ENCODE peak calls at places on chromosomes 11 and 22, in four cellular contexts. One of them, this sample, is unnamed.

GRCh38 chr22:46068908-46069481 is 81.3 kb upstream of the PPARA start:
- DNase-seq in neural progenitor cell: no peak
- DNase-seq in fibroblast of pulmonary artery: peak; percentile 39
- DNase-seq in left ventricle myocardium inferior: peak; percentile 27
- DNase-seq in this sample: no peak

GRCh38 chr22:21967693-21968271 is 14.8 kb downstream of the TOP3B start:
- DNase-seq in neural progenitor cell: no peak
- DNase-seq in fibroblast of pulmonary artery: no peak
- DNase-seq in left ventricle myocardium inferior: no peak
- DNase-seq in this sample: no peak

GRCh38 chr11:107043242-107043991 is 25.1 kb upstream of the GUCY1A2 start:
- DNase-seq in fibroblast of pulmonary artery: peak; percentile 94
- DNase-seq in neural progenitor cell: no peak
- DNase-seq in left ventricle myocardium inferior: no peak
- DNase-seq in this sample: no peak

GRCh38 chr11:82557274-82557673 is 176.4 kb downstream of the FAM181B start:
- DNase-seq in left ventricle myocardium inferior: peak; percentile 32
- DNase-seq in neural progenitor cell: no peak
- DNase-seq in fibroblast of pulmonary artery: no peak
- DNase-seq in this sample: no peak

GRCh38 chr11:65288706-65289536 is 25.7 kb upstream of the CDC42EP2 start:
- DNase-seq in fibroblast of pulmonary artery: no peak
- DNase-seq in neural progenitor cell: no peak
- DNase-seq in left ventricle myocardium inferior: peak; percentile 76
- DNase-seq in this sample: no peak

GRCh38 chr11:43010042-43010441 is 301.8 kb upstream of the API5 start:
- DNase-seq in fibroblast of pulmonary artery: no peak
- DNase-seq in left ventricle myocardium inferior: no peak
- DNase-seq in neural progenitor cell: no peak
- DNase-seq in this sample: no peak

GRCh38 chr22:29979645-29980303 is 96.8 kb downstream of the MTMR3 start:
- DNase-seq in fibroblast of pulmonary artery: no peak
- DNase-seq in neural progenitor cell: no peak
- DNase-seq in left ventricle myocardium inferior: no peak
- DNase-seq in this sample: no peak

GRCh38 chr11:67442504-67443398 is 525 bp downstream of the CORO1B start:
- DNase-seq in fibroblast of pulmonary artery: no peak
- DNase-seq in left ventricle myocardium inferior: no peak
- DNase-seq in neural progenitor cell: no peak
- DNase-seq in this sample: peak; percentile 30

GRCh38 chr11:57172031-57172430 is 9.7 kb upstream of the LRRC55 start:
- DNase-seq in left ventricle myocardium inferior: no peak
- DNase-seq in fibroblast of pulmonary artery: no peak
- DNase-seq in neural progenitor cell: no peak
- DNase-seq in this sample: no peak

GRCh38 chr11:64297722-64298358 is 2.3 kb upstream of the CATSPERZ start:
- DNase-seq in left ventricle myocardium inferior: no peak
- DNase-seq in fibroblast of pulmonary artery: no peak
- DNase-seq in neural progenitor cell: no peak
- DNase-seq in this sample: no peak

GRCh38 chr11:66311965-66312548 is 4.8 kb downstream of the CD248 start:
- DNase-seq in left ventricle myocardium inferior: peak; percentile 93
- DNase-seq in neural progenitor cell: peak; percentile 97
- DNase-seq in fibroblast of pulmonary artery: peak; percentile 95
- DNase-seq in this sample: peak; percentile 98

GRCh38 chr11:2095198-2095520 is 44.0 kb downstream of the IGF2 start:
- DNase-seq in fibroblast of pulmonary artery: no peak
- DNase-seq in left ventricle myocardium inferior: no peak
- DNase-seq in neural progenitor cell: no peak
- DNase-seq in this sample: no peak

GRCh38 chr11:36177837-36178236 is 111.4 kb downstream of the COMMD9 start:
- DNase-seq in left ventricle myocardium inferior: no peak
- DNase-seq in neural progenitor cell: no peak
- DNase-seq in fibroblast of pulmonary artery: peak; percentile 30
- DNase-seq in this sample: no peak

GRCh38 chr11:62689421-62690183 is at the start of gene LRRN4CL:
- DNase-seq in fibroblast of pulmonary artery: peak; percentile 83
- DNase-seq in neural progenitor cell: no peak
- DNase-seq in left ventricle myocardium inferior: peak; percentile 79
- DNase-seq in this sample: no peak

GRCh38 chr22:30128511-30128910 is 48.2 kb downstream of the HORMAD2 start:
- DNase-seq in left ventricle myocardium inferior: no peak
- DNase-seq in fibroblast of pulmonary artery: no peak
- DNase-seq in neural progenitor cell: no peak
- DNase-seq in this sample: no peak

GRCh38 chr11:17770048-17770652 is 35.6 kb downstream of the KCNC1 start:
- DNase-seq in fibroblast of pulmonary artery: no peak
- DNase-seq in neural progenitor cell: no peak
- DNase-seq in left ventricle myocardium inferior: no peak
- DNase-seq in this sample: no peak
- TF ChIP-seq CTCF in fibroblast of pulmonary artery: peak; percentile 1
- TF ChIP-seq CTCF in neural progenitor cell: peak; percentile 26
- TF ChIP-seq CTCF in left ventricle myocardium inferior: no peak
- TF ChIP-seq CTCF in this sample: no peak

GRCh38 chr11:93775289-93775688 is 8.8 kb upstream of the MED17 start:
- DNase-seq in left ventricle myocardium inferior: no peak
- DNase-seq in fibroblast of pulmonary artery: peak; percentile 9
- DNase-seq in neural progenitor cell: peak; percentile 45
- DNase-seq in this sample: no peak
- TF ChIP-seq CTCF in left ventricle myocardium inferior: no peak
- TF ChIP-seq CTCF in fibroblast of pulmonary artery: peak; percentile 28
- TF ChIP-seq CTCF in neural progenitor cell: peak; percentile 58
- TF ChIP-seq CTCF in this sample: no peak

GRCh38 chr11:119153049-119153818 is 4.4 kb downstream of the ABCG4 start:
- DNase-seq in fibroblast of pulmonary artery: no peak
- DNase-seq in neural progenitor cell: peak; percentile 36
- DNase-seq in left ventricle myocardium inferior: no peak
- DNase-seq in this sample: no peak
- TF ChIP-seq CTCF in fibroblast of pulmonary artery: no peak
- TF ChIP-seq CTCF in neural progenitor cell: peak; percentile 32
- TF ChIP-seq CTCF in left ventricle myocardium inferior: no peak
- TF ChIP-seq CTCF in this sample: no peak

DNA sequence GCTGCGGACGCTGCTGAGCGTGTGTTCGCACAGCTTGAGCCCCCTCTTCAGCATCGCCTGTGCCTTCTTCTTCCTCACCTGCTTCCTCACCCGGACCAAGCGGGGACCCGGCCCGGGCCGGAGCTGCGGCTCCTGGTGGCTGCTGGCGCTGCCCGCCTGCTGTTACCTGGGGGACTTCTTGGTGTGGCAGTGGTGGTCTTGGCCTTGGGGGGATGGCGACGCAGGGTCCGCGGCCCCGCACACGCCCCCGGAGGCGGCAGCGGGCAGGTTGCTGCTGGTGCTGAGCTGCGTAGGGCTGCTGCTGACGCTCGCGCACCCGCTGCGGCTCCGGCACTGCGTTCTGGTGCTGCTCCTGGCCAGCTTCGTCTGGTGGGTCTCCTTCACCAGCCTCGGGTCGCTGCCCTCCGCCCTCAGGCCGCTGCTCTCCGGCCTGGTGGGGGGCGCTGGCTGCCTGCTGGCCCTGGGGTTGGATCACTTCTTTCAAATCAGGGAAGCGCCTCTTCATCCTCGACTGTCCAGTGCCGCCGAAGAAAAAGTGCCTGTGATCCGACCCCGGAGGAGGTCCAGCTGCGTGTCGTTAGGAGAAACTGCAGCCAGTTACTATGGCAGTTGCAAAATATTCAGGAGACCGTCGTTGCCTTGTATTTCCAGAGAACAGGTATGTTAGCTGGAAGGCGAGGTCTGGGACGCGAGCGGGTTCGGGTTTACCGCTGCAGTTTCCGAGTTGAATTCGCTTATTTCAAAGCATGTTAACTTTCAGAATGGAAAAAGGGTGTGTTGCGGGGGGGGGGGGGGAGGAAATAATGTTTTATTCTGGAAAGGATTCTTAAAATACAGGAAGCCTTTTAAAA is 1.0 kb downstream of the PDE3B start:
- DNase-seq in left ventricle myocardium inferior: peak; percentile 29
- DNase-seq in fibroblast of pulmonary artery: peak; percentile 20
- DNase-seq in neural progenitor cell: peak; percentile 65
- DNase-seq in this sample: no peak
- TF ChIP-seq CTCF in left ventricle myocardium inferior: peak; percentile 38
- TF ChIP-seq CTCF in fibroblast of pulmonary artery: no peak
- TF ChIP-seq CTCF in neural progenitor cell: no peak
- TF ChIP-seq CTCF in this sample: no peak

This sample was measured in activated B cell treated with CpG ODN at 0.5 μM for 24 hours.